ENCODE peak calls at places on chromosomes 1 and 21, in seven cellular contexts. I, L, D, Q, V, G and R are unnamed samples.

GRCh38 chr1:74733616-74734484 is 898 bp downstream of the TYW3 start:
- DNase-seq in L (peak), D (no peak), I (no peak), G (peak), Q (peak), V (peak), R (peak)

GRCh38 chr1:158153179-158153578 is 27.5 kb upstream of the CD1D start:
- DNase-seq in G (no peak), V (no peak), Q (no peak), L (no peak), I (no peak), D (no peak), R (no peak)

GRCh38 chr1:99648107-99648506 is 2.2 kb downstream of the PALMD start:
- DNase-seq in I (peak), G (no peak), D (peak), V (no peak), Q (no peak), L (no peak), R (no peak)

GRCh38 chr1:18926315-18927081 is 24.1 kb upstream of the ALDH4A1 start:
- DNase-seq in I (peak), G (no peak), D (peak), L (no peak), Q (peak), V (peak), R (no peak)

GRCh38 chr1:197541411-197541810 is 233.9 kb downstream of the DENND1B start:
- DNase-seq in V (no peak), I (no peak), G (no peak), L (peak), D (no peak), Q (no peak), R (no peak)

GRCh38 chr1:37167479-37167878 is 133.2 kb upstream of the GRIK3 start:
- DNase-seq in I (no peak), D (no peak), Q (no peak), L (no peak), V (no peak), G (no peak), R (no peak)

GRCh38 chr1:202367200-202367742 is 18.8 kb downstream of the PPP1R12B start:
- DNase-seq in L (no peak), G (no peak), V (no peak), I (no peak), D (no peak), Q (no peak), R (no peak)

GRCh38 chr1:59986736-59987310 is 60.2 kb upstream of the CYP2J2 start:
- DNase-seq in Q (peak), G (no peak), D (no peak), L (no peak), V (no peak), I (no peak), R (no peak)

GRCh38 chr1:39917825-39918224 is 16.1 kb upstream of the MYCL start:
- DNase-seq in V (no peak), I (no peak), Q (no peak), D (no peak), L (peak), G (no peak), R (no peak)
- TF ChIP-seq CTCF in V (no peak), I (no peak), Q (no peak), D (no peak), L (peak), G (peak), R (peak)

DNA sequence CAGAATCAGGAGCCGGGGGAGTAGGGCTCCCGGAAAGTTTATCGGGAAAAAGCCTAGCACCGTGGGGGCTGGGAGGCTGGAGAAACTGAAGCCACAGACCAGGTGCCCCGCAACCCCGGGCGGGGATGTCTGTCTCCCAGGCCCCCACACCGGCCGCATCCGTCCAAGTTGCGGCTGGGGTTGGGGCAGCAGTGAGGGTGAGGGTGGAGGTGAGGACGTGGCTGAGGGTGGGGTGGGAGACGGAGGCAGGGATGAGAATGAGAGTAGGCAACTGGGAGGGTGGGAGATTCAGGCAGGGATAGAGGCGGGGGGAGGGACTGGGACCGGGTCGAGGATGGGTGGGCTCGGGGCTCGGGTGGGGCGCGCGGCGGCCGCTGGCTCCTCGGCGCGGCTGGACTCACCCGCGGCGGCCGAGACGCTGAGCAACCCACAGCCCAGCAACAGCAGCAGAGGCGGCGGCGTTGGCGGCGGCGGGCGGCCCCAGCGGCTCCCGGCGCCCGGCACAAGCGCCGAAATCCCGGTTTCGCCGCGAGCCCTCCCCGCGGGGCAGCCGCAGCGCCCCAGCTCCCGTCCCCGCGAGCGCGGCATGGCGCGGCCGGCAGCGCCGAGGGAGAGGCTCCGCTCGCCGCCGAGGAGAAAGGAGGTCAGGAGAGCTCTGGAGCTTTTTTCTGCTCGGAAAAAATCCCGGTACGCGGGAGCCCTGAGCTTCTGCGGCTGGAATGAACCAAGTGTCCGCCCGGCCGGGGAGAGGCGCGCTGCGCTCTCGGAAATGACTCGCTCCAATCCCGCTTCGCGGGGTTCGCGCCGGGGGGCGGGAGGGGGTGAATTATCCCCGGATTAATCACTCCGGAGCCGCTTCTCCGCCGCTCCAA is at the start of gene CSMD2:
- DNase-seq in I (no peak), L (peak), V (no peak), D (peak), G (peak), Q (peak), R (no peak)
- H3K4me3 ChIP-seq in I (peak), L (peak), V (no peak), D (peak), G (peak), Q (peak), R (peak)

DNA sequence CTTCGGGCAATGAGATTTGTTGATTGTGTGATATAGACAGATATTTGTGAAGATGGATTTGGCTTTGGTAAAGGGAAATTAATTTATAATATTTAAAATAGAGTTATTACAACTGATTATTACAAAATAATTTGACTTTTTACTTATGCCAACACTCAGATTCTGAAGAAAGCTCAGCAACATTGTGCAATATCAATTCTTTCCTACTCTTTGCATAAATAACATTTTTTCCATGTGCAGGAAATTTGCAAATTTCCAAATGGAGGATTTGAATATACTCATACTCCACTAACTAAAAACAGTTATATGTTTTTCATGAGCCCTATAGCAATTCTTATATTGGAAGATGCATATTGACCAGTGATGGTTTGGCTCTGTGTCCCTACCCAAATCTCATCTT is 676.4 kb upstream of the ADAMTS5 start:
- DNase-seq in L (no peak), G (no peak), I (no peak), Q (no peak), D (no peak), V (no peak), R (no peak)
- TF ChIP-seq CTCF in L (no peak), G (no peak), I (no peak), Q (no peak), D (no peak), V (no peak), R (no peak)

GRCh38 chr1:33338495-33339211 is 17.8 kb upstream of the A3GALT2 start:
- DNase-seq in L (peak), V (no peak), I (peak), D (peak), G (peak), Q (peak), R (peak)
- H3K4me3 ChIP-seq in L (peak), V (no peak), I (peak), D (peak), G (no peak), Q (no peak), R (peak)